ENCODE peak calls at places on chromosomes 3 and 15, in four cellular contexts. I, U, L and S are unnamed samples.
A peak's percentile ranks its signal among the peaks of the same experiment; 100 is the strongest.

GRCh38 chr15:48205981-48206380 is at the start of gene SLC12A1:
- DNase-seq in I (no peak), U (no peak), L (no peak), S (peak; percentile 25)

GRCh38 chr15:38878026-38878425 is 313.4 kb upstream of the RASGRP1 start:
- DNase-seq in I (no peak), U (no peak), L (no peak), S (no peak)

GRCh38 chr3:165192610-165193192 is 3.5 kb downstream of the SLITRK3 start:
- DNase-seq in I (peak; percentile 48), U (no peak), L (no peak), S (peak; percentile 55)

GRCh38 chr3:138974467-138974866 is 27.4 kb downstream of the FOXL2NB start:
- DNase-seq in I (no peak), U (no peak), L (peak; percentile 37), S (no peak)

GRCh38 chr15:42672444-42672843 is 64.5 kb downstream of the CDAN1 start:
- DNase-seq in I (no peak), U (no peak), L (no peak), S (no peak)

GRCh38 chr15:74392902-74393301 is 25.5 kb upstream of the CYP11A1 start:
- DNase-seq in I (no peak), U (no peak), L (no peak), S (no peak)

GRCh38 chr3:187382609-187383151 is 14.5 kb downstream of the RTP4 start:
- DNase-seq in I (no peak), U (no peak), L (no peak), S (peak; percentile 27)

GRCh38 chr15:82875411-82876003 is 66.1 kb downstream of the WHAMM start:
- DNase-seq in I (peak; percentile 80), U (no peak), L (peak; percentile 39), S (no peak)

GRCh38 chr3:22372292-22372949 is 621.4 kb upstream of the ZNF385D start:
- DNase-seq in I (peak; percentile 2), U (no peak), L (no peak), S (peak; percentile 75)

GRCh38 chr3:11187678-11188077 is 33.4 kb downstream of the HRH1 start:
- DNase-seq in I (no peak), U (no peak), L (no peak), S (no peak)